ENCODE peak calls at places on chromosomes 7 and 10, in four cellular contexts. Q is HepG2, G is K562, X is GM12878. B is an unnamed sample.

GRCh38 chr10:108544500-108545120 is 1378.7 kb downstream of the XPNPEP1 start:
- DNase-seq in X (no peak), G (no peak), Q (peak), B (peak)

GRCh38 chr7:103398488-103398887 is 47.5 kb downstream of the SLC26A5 start:
- DNase-seq in G (no peak), Q (no peak), X (no peak), B (no peak)

GRCh38 chr7:30177186-30177585 is 42.4 kb downstream of the MTURN start:
- DNase-seq in Q (no peak), X (no peak), G (no peak), B (no peak)

GRCh38 chr7:16479587-16479986 is 14.0 kb upstream of the SOSTDC1 start:
- DNase-seq in G (no peak), Q (no peak), X (no peak), B (no peak)

GRCh38 chr7:9250876-9251275 is 817.5 kb downstream of the NXPH1 start:
- DNase-seq in X (no peak), Q (no peak), G (no peak), B (no peak)

GRCh38 chr10:9056521-9056920 is 1002.0 kb downstream of the GATA3 start:
- DNase-seq in Q (no peak), X (no peak), G (no peak), B (no peak)

GRCh38 chr10:114437456-114438292 is 33.4 kb upstream of the AFAP1L2 start:
- DNase-seq in Q (peak), X (no peak), G (peak), B (peak)

GRCh38 chr10:94546616-94547175 is 1.1 kb downstream of the HELLS start:
- DNase-seq in G (peak), X (peak), Q (no peak), B (no peak)

GRCh38 chr7:7770228-7770627 is 51.8 kb upstream of the RPA3 start:
- DNase-seq in G (no peak), Q (no peak), X (no peak), B (no peak)

GRCh38 chr7:10346032-10346431 is 627.6 kb upstream of the PHF14 start:
- DNase-seq in G (no peak), X (no peak), Q (no peak), B (no peak)

GRCh38 chr10:117778241-117778640 is 235.7 kb downstream of the EMX2 start:
- DNase-seq in X (no peak), Q (no peak), G (no peak), B (no peak)

GRCh38 chr10:12129222-12130111 is at the start of gene SEC61A2:
- DNase-seq in G (peak), X (peak), Q (peak), B (peak)

GRCh38 chr7:151632750-151633515 is 113.2 kb upstream of the RHEB start:
- DNase-seq in X (peak), G (peak), Q (no peak), B (no peak)

GRCh38 chr7:158856883-158857668 is 718 bp downstream of the DYNC2I1 start:
- DNase-seq in Q (no peak), G (peak), X (no peak), B (no peak)

GRCh38 chr7:131898418-131898817 is 342.0 kb upstream of the PODXL start:
- DNase-seq in Q (no peak), G (no peak), X (no peak), B (no peak)

GRCh38 chr10:62019685-62020361 is 118.3 kb downstream of the ARID5B start:
- DNase-seq in G (no peak), Q (no peak), X (no peak), B (no peak)

GRCh38 chr7:155190608-155191536 is 106.8 kb upstream of the INSIG1 start:
- DNase-seq in X (no peak), G (peak), Q (no peak), B (peak)

GRCh38 chr10:14556285-14556956 is 218.3 kb downstream of the FAM107B start:
- DNase-seq in Q (peak), X (peak), G (peak), B (peak)

GRCh38 chr10:68790476-68790875 is 36.9 kb upstream of the STOX1 start:
- DNase-seq in G (no peak), Q (no peak), X (no peak), B (no peak)

GRCh38 chr7:30084195-30084594 is 50.6 kb upstream of the MTURN start:
- DNase-seq in X (no peak), G (no peak), Q (no peak), B (no peak)

GRCh38 chr10:99451981-99452380 is 21.6 kb upstream of the GOT1 start:
- DNase-seq in Q (no peak), G (no peak), X (no peak), B (no peak)

GRCh38 chr7:148645948-148646347 is 52.8 kb upstream of the CUL1 start:
- DNase-seq in X (no peak), Q (no peak), G (no peak), B (no peak)

GRCh38 chr7:44508328-44508990 is 18.0 kb upstream of the NUDCD3 start:
- DNase-seq in Q (no peak), X (no peak), G (no peak), B (no peak)

GRCh38 chr10:35875281-35875680 is 233.2 kb upstream of the FZD8 start:
- DNase-seq in Q (no peak), G (no peak), X (no peak), B (no peak)

GRCh38 chr7:154438571-154438970 is 386.4 kb downstream of the DPP6 start:
- DNase-seq in X (no peak), G (no peak), Q (no peak), B (no peak)

GRCh38 chr10:3807928-3808496 is 23.0 kb upstream of the KLF6 start:
- DNase-seq in G (no peak), Q (no peak), X (no peak), B (no peak)

GRCh38 chr7:40698214-40698920 is 563.6 kb downstream of the SUGCT start:
- DNase-seq in Q (no peak), X (no peak), G (no peak), B (no peak)

GRCh38 chr7:7495171-7495570 is 40.5 kb downstream of the COL28A1 start:
- DNase-seq in X (no peak), G (no peak), Q (no peak), B (no peak)

GRCh38 chr10:98150544-98150943 is 16.1 kb downstream of the R3HCC1L start:
- DNase-seq in Q (no peak), G (no peak), X (no peak), B (no peak)

GRCh38 chr7:105776068-105776790 is 100.2 kb downstream of the ATXN7L1 start:
- DNase-seq in G (peak), Q (peak), X (no peak), B (peak)

GRCh38 chr10:62386401-62387320 is 12.5 kb downstream of the ZNF365 start:
- DNase-seq in Q (no peak), X (no peak), G (no peak), B (no peak)

GRCh38 chr7:25835191-25835590 is 316.8 kb upstream of the NFE2L3 start:
- DNase-seq in X (no peak), Q (no peak), G (no peak), B (no peak)

GRCh38 chr7:70143089-70144044 is 545.1 kb downstream of the AUTS2 start:
- DNase-seq in X (no peak), Q (no peak), G (no peak), B (no peak)

DNA sequence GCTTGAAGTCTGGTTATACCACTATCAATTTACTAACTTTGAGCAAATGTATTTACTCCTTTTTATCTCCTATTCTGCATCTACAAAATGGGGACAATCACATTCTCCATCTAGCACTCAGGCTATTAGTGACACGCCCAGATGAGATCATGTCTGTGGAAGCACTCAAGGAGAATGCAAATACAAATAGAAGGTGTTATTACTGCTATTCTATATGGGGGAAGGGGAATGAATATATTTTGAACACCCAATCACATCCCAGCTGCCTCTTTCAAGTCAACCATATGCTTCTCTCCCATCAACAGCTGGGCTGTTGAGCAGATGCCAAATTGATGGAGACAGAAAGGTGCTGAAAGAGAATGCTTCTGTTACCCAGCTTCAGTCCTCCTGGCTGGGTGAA is 23.5 kb downstream of the SGMS1 start:
- DNase-seq in Q (no peak), X (no peak), G (no peak), B (no peak)
- TF ChIP-seq JUNB in Q (no peak), X (no peak), G (no peak), B (no peak)

DNA sequence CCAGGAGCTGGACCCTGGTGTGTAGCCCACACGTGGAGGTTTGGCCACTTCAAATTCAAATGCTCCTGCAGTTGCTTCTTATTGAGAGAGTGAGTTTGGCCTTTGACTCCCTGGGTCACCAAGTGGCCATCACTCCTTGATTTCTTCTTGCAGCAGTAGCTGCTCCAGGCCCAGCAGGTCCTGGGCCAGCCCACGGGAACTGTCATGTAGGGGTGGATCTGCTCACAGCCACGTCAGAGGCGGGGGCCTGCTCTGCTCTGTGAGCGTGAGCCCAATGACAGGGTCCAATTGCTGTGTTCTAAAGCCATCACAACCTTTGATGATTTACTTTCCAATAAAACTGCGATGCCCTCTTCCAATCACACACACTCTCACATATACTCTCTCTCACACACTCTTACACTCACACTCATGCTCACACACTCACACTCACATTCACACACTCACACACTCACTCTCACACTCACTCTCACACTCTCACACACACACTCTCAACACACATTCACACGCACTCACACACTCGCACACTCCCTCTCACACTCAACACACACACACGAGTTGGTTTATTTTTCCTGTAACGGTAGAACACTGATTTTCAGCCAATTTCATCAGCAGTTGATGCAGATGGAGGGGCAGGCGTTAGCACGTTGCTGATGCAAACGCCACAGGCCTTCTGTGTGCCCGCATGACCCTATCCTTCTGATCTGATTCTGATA is 210.7 kb upstream of the PPP2R2D start:
- DNase-seq in X (no peak), Q (no peak), G (no peak), B (no peak)
- TF ChIP-seq KDM1A in X (no peak), Q (no peak), G (no peak), B (no peak)

DNA sequence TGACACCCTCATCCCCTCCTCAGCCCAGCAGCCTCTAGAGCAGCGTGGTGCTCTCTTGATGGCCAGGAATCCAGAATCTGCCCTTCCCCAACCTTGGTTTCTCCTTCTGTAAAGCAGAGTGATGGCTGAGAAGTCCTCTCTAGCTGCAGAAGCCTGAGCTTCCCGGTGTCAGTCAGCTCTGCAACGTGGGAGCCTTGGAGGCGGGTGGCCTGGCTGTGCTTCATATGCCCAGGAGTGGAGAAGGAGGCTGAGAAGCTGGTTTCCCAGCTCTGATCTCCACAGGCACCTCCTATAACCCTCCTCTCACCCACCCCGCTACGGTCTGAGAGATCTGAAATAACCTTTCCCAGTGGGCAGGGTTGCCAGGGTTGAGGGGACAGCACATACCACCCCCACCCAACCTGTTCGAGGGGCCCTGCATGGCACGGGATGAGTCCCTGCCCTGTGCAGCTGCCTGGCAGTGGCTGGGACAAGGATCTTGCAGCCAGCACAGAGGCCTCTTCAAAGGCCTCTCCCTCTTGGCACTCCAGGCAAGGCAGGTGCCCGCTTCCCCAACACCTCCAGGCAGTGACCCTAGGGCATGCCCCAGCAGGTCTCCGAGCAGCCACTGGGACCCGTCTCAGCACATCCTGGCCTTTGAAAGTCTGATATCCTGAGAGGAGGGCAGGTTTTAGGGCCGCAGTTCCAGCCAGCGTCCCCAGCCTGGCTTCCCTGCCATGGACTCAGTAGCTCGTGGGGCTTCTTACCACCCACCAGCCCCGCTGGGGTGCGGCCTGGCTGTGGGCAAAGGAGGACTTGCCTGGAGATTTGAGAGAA is 18.3 kb upstream of the SLC29A3 start:
- DNase-seq in G (no peak), X (no peak), Q (no peak), B (no peak)
- TF ChIP-seq JUNB in G (no peak), X (no peak), Q (no peak), B (no peak)

GRCh38 chr10:121886181-121886580 is 41.6 kb downstream of the ATE1 start:
- DNase-seq in X (no peak), G (no peak), Q (no peak), B (no peak)

GRCh38 chr10:121889212-121889611 is 38.6 kb downstream of the ATE1 start:
- DNase-seq in G (no peak), Q (no peak), X (no peak), B (no peak)

GRCh38 chr10:121886997-121887622 is 40.7 kb downstream of the ATE1 start:
- DNase-seq in X (no peak), Q (peak), G (peak), B (peak)

GRCh38 chr10:121891103-121891502 is 36.7 kb downstream of the ATE1 start:
- DNase-seq in G (no peak), X (no peak), Q (no peak), B (no peak)
- TF ChIP-seq KDM1A in G (no peak), X (no peak), Q (no peak), B (no peak)

GRCh38 chr10:75924309-75924920 is 493.0 kb downstream of the LRMDA start:
- DNase-seq in G (no peak), X (no peak), Q (no peak), B (no peak)

GRCh38 chr10:75929630-75930161 is 498.3 kb downstream of the LRMDA start:
- DNase-seq in G (no peak), Q (no peak), X (no peak), B (no peak)

GRCh38 chr10:75922435-75922834 is 491.0 kb downstream of the LRMDA start:
- DNase-seq in X (no peak), Q (peak), G (no peak), B (no peak)

GRCh38 chr10:75925999-75926398 is 494.6 kb downstream of the LRMDA start:
- DNase-seq in X (no peak), G (no peak), Q (no peak), B (no peak)

GRCh38 chr10:75926763-75927162 is 495.3 kb downstream of the LRMDA start:
- DNase-seq in G (peak), Q (no peak), X (no peak), B (no peak)
- TF ChIP-seq JUNB in G (no peak), Q (no peak), X (no peak), B (no peak)

DNA sequence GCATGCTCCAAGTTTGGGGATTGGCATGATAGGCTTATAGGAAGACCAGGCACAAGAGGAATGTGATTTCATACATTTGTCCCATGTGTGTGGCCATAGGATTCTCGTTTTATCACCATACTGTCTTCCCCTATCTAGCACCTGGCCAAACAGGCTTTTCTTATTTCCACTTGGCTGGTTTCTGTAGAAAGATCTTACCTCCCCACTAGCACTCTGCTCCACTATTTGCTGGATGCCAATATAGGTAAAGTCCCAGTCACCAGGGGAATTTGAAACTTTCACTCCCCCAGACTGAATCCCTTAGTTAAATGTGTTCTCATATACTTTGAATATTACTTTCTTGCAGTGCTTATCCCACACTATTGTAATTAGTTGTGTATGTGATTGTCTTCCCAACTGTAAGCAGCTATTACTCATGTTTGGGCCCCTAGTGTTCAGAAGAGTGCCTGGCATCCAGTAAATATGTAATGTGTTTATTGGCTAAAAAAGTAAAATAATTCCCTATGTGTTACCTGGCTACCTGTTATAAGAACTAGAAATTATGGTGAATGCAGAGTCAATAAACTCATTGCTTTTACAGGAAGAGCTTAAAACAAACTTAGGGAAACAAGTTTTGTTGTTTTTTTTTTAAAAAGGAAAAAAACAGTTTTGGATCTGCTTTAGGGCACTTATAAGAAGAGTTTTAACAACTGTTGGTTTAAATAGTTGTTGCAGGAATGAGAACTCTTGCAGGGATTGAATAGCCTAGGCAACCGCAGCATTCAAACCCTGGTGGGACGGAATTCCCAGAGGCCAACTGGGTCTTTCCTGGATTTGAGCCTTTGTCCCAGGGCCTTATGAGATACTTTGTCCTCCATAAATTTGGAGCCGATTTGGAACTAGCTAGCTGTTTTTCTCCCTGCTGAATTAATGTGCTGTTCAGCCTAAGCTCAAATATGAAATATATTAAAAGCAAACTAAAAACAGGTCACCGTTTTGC is 109.2 kb downstream of the LRMDA start:
- DNase-seq in Q (no peak), X (no peak), G (no peak), B (no peak)
- TF ChIP-seq KDM1A in Q (no peak), X (no peak), G (no peak), B (no peak)